ENCODE peak calls at places on chromosomes 2 and 18, in four cellular contexts. V, G, L and R are unnamed samples.

GRCh38 chr2:160210599-160211138 is 10.6 kb upstream of the ITGB6 start:
- DNase-seq in L (peak), V (peak), G (peak), R (peak)

GRCh38 chr2:48397846-48398245 is 132.1 kb upstream of the STON1 start:
- DNase-seq in V (no peak), L (no peak), G (no peak), R (no peak)

GRCh38 chr2:28247747-28248146 is 144.9 kb upstream of the FOSL2 start:
- DNase-seq in L (no peak), V (no peak), G (no peak), R (no peak)

GRCh38 chr2:66301767-66302140 is 133.2 kb upstream of the MEIS1 start:
- DNase-seq in L (no peak), G (no peak), V (no peak), R (no peak)

GRCh38 chr2:7083580-7084509 is 166.6 kb downstream of the RNF144A start:
- DNase-seq in V (peak), L (no peak), G (peak), R (peak)

GRCh38 chr2:233064526-233065199 is 4.5 kb downstream of the INPP5D start:
- DNase-seq in V (no peak), G (no peak), L (no peak), R (no peak)

GRCh38 chr2:30446602-30447148 is 371 bp upstream of the LCLAT1 start:
- DNase-seq in G (no peak), V (no peak), L (no peak), R (no peak)

GRCh38 chr2:241035818-241036396 is 37.5 kb downstream of the SNED1 start:
- DNase-seq in V (peak), G (no peak), L (no peak), R (no peak)

GRCh38 chr18:45197526-45197970 is 417.7 kb upstream of the SLC14A2 start:
- DNase-seq in G (peak), V (no peak), L (peak), R (no peak)

GRCh38 chr2:16031848-16032159 is 91.5 kb downstream of the MYCN start:
- DNase-seq in L (no peak), G (no peak), V (no peak), R (no peak)

GRCh38 chr2:154850532-154850931 is 152.0 kb downstream of the KCNJ3 start:
- DNase-seq in V (no peak), L (no peak), G (no peak), R (no peak)

GRCh38 chr2:26846334-26846863 is 1.5 kb upstream of the DPYSL5 start:
- DNase-seq in L (no peak), V (peak), G (peak), R (peak)

GRCh38 chr2:239811001-239811798 is 213.9 kb downstream of the NDUFA10 start:
- DNase-seq in G (no peak), V (no peak), L (no peak), R (no peak)

GRCh38 chr2:81324046-81324445 is 1019.5 kb upstream of the LRRTM1 start:
- DNase-seq in V (no peak), L (no peak), G (no peak), R (no peak)

GRCh38 chr2:101545940-101546339 is 71.0 kb upstream of the RFX8 start:
- DNase-seq in V (no peak), L (no peak), G (no peak), R (no peak)

GRCh38 chr2:133521146-133521745 is 47.0 kb downstream of the NCKAP5 start:
- DNase-seq in L (no peak), V (no peak), G (peak), R (no peak)
- TF ChIP-seq POLR2A in L (no peak), V (no peak), G (no peak), R (no peak)

DNA sequence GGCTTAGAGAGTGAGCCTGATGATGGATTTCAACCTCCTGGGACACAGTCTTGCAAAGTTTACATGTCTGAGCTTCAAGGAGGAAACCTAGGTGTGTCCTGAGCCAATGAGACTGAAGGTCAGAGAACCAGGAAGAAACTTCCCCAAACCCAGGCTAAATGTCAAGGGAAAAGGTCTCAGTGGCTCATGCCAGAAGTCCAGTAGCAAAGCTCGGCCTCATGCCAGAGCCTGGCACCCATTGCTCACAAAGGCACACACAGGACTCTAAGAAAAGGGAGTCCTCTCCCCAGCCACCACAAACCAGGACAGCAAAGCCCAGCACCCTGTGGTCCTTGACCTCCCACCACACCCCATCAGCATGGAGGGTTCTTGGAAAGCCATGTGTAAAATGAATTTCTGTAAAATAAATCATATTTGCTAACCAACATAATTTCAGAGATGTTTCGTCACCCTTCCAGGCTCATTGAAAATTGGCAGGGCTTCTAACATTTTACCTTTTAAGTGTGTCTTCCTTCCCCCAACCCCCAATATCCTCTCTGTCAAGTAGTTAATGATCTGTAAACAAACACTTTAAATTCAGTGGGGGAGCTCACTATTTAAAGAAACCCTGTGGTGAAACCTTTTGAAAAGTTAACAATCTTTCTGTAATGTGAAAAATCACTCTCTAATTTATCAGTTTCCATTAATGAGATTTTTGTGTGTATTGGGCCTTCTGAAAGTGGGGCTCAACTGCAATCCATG is 77.1 kb downstream of the BCL11A start:
- DNase-seq in L (no peak), G (no peak), V (no peak), R (no peak)
- H3K9ac ChIP-seq in L (no peak), G (no peak), V (no peak), R (no peak)

GRCh38 chr2:137938204-137938603 is 26.1 kb upstream of the HNMT start:
- DNase-seq in V (no peak), L (no peak), G (peak), R (no peak)

GRCh38 chr2:137935591-137935990 is 28.7 kb upstream of the HNMT start:
- DNase-seq in L (no peak), G (no peak), V (no peak), R (no peak)

GRCh38 chr2:137937246-137937645 is 27.0 kb upstream of the HNMT start:
- DNase-seq in G (no peak), V (no peak), L (no peak), R (no peak)

GRCh38 chr2:137939026-137939425 is 25.2 kb upstream of the HNMT start:
- DNase-seq in L (no peak), G (no peak), V (no peak), R (no peak)

GRCh38 chr2:137937778-137938177 is 26.5 kb upstream of the HNMT start:
- DNase-seq in L (no peak), G (no peak), V (no peak), R (no peak)
- TF ChIP-seq FOS in L (no peak), G (no peak), V (no peak), R (no peak)

DNA sequence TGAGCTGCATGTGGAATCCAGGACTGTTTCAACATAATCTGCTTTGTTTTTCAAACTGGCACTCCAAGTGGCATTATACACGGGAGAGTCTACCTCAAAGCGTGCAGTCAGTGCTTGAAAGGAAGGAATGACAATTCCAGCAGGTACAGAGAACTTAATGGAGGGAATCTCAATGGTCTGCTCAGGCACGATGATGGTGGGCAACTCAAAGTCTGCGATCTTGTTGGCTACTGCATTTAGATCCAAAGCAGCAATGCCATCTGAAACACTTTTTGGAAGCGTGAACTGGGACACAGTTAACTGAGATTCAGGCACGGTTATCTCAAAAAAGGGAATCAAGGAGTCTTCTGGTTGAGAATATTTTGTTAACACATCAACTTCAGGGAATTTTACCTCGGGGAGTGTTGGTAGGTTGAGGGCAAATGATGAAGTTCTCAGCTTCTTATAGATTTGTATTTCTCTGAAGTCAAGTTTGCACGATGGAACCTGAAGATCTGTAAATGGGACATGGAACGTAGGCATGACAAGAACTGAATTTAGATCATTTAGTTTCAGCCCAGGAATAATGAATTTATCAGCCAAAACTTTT is 38.7 kb downstream of the APOB start:
- DNase-seq in L (no peak), V (no peak), G (no peak), R (no peak)
- TF ChIP-seq POLR2A in L (no peak), V (no peak), G (no peak), R (no peak)

DNA sequence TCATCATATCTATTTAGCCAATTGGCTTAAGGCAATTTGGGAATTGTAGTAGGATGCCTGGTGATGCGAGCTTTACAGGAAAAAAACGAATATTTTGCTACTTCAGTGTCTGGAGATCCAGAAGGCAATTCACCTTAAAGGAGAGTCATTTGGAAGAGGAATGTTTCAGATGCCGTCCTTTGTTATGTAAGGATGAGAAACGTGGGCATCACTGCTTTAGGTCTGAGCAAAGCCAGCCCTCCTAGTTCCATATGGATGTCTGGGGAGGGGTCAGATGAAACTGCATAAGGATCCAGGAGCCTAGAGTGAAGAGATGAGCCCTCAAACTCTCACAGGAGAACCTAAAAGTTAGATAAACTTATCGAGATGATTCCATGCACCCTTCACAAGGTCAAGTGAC is 30.9 kb upstream of the DOCK10 start:
- DNase-seq in G (no peak), L (no peak), V (no peak), R (no peak)
- H3K9ac ChIP-seq in G (no peak), L (no peak), V (no peak), R (no peak)

GRCh38 chr18:37869051-37869450 is 303.5 kb upstream of the CELF4 start:
- DNase-seq in L (no peak), G (no peak), V (no peak), R (no peak)
- TF ChIP-seq FOS in L (no peak), G (no peak), V (no peak), R (no peak)

GRCh38 chr2:109126501-109126860 is 2.5 kb upstream of the SH3RF3 start:
- DNase-seq in L (no peak), G (peak), V (no peak), R (no peak)

GRCh38 chr2:109128466-109129355 is at the start of gene SH3RF3:
- DNase-seq in V (no peak), L (no peak), G (peak), R (peak)

GRCh38 chr2:109127556-109127955 is 1.4 kb upstream of the SH3RF3 start:
- DNase-seq in G (no peak), V (no peak), L (no peak), R (no peak)

GRCh38 chr2:109129356-109129920 is 433 bp downstream of the SH3RF3 start:
- DNase-seq in V (no peak), G (no peak), L (no peak), R (peak)

DNA sequence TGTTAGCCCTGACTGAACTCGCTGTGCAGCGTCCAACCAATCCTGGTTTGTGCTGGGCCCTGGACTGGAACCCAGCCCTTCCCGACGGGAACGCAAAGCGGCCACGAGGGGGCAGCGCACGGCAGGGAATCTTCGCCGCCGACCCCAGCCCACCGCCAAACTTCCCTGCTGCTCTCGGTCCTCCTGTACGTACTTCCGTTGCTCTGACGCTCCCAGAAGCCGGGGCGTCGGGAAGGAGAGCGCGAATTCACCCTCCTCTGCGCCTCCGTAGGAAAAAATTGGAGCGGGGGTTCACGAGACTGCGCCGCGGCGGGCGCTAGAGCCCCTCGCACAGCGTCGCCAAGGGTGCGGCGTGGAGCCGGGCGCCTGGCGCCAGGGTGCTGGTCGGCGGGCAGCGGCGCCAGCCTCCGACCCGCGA is 948 bp upstream of the SH3RF3 start:
- DNase-seq in V (peak), L (no peak), G (peak), R (peak)
- TF ChIP-seq POLR2A in V (no peak), L (no peak), G (peak), R (no peak)

DNA sequence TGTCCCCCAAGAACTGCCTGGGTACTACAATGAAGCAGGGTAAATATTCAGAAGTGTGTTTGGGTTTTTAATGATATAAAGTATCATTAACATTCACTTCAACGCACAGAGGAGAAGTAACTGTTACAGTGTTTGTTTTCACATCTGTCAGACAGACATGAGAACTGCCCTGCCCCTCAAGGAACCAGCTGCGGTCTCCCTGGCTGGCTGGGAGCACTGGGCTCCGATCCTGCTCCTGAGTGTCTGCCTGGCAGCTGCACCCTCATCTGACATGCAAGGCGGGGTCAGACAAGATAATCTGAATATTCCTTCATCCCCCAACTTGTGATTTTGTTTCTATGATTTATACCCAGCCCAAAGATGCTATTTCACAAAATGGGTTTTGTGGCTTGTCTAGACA is 75.5 kb downstream of the MBP start:
- DNase-seq in G (no peak), V (no peak), L (no peak), R (no peak)
- H3K9ac ChIP-seq in G (no peak), V (no peak), L (peak), R (no peak)

GRCh38 chr18:8515142-8515865 is 93.9 kb upstream of the RAB12 start:
- DNase-seq in G (no peak), V (no peak), L (no peak), R (no peak)

GRCh38 chr18:8514409-8514808 is 94.8 kb upstream of the RAB12 start:
- DNase-seq in L (no peak), G (no peak), V (no peak), R (no peak)

GRCh38 chr18:8517276-8517675 is 92.0 kb upstream of the RAB12 start:
- DNase-seq in V (no peak), G (no peak), L (no peak), R (no peak)

GRCh38 chr18:8519102-8519501 is 90.1 kb upstream of the RAB12 start:
- DNase-seq in G (no peak), V (no peak), L (no peak), R (no peak)

GRCh38 chr18:8516391-8517250 is 92.6 kb upstream of the RAB12 start:
- DNase-seq in V (no peak), L (no peak), G (peak), R (no peak)
- TF ChIP-seq FOS in V (no peak), L (no peak), G (no peak), R (no peak)